ENCODE peak calls at places on chromosomes 6 and 20, in five cellular contexts. One of them, this sample, is unnamed.

GRCh38 chr20:3622411-3622810 is 40.8 kb downstream of the GFRA4 start:
- DNase-seq in GM23248: no peak
- DNase-seq in astrocyte: no peak
- DNase-seq in PC-3: no peak
- DNase-seq in SK-N-SH: no peak
- DNase-seq in this sample: no peak

GRCh38 chr20:35680464-35681183 is 15.9 kb upstream of the CPNE1 start:
- DNase-seq in GM23248: no peak
- DNase-seq in astrocyte: no peak
- DNase-seq in PC-3: no peak
- DNase-seq in SK-N-SH: no peak
- DNase-seq in this sample: no peak

GRCh38 chr20:51573576-51574243 is 31.2 kb upstream of the NFATC2 start:
- DNase-seq in GM23248: peak
- DNase-seq in astrocyte: peak
- DNase-seq in PC-3: peak
- DNase-seq in SK-N-SH: no peak
- DNase-seq in this sample: no peak

GRCh38 chr20:48080583-48080982 is 295.3 kb upstream of the SULF2 start:
- DNase-seq in GM23248: no peak
- DNase-seq in astrocyte: no peak
- DNase-seq in PC-3: no peak
- DNase-seq in SK-N-SH: no peak
- DNase-seq in this sample: peak

GRCh38 chr20:11882651-11883050 is 35.0 kb upstream of the BTBD3 start:
- DNase-seq in GM23248: peak
- DNase-seq in astrocyte: no peak
- DNase-seq in PC-3: peak
- DNase-seq in SK-N-SH: no peak
- DNase-seq in this sample: no peak

GRCh38 chr6:42239333-42239732 is 21.7 kb upstream of the MRPS10 start:
- DNase-seq in GM23248: no peak
- DNase-seq in astrocyte: no peak
- DNase-seq in PC-3: no peak
- DNase-seq in SK-N-SH: no peak
- DNase-seq in this sample: no peak

GRCh38 chr6:30842754-30843610 is 41.3 kb upstream of the DDR1 start:
- DNase-seq in GM23248: no peak
- DNase-seq in astrocyte: no peak
- DNase-seq in PC-3: no peak
- DNase-seq in SK-N-SH: no peak
- DNase-seq in this sample: no peak

GRCh38 chr6:53710788-53711187 is 45.2 kb upstream of the KLHL31 start:
- DNase-seq in GM23248: no peak
- DNase-seq in astrocyte: no peak
- DNase-seq in PC-3: no peak
- DNase-seq in SK-N-SH: no peak
- DNase-seq in this sample: no peak

GRCh38 chr6:22828179-22829062 is 259.1 kb downstream of the HDGFL1 start:
- DNase-seq in GM23248: peak
- DNase-seq in astrocyte: peak
- DNase-seq in PC-3: peak
- DNase-seq in SK-N-SH: peak
- DNase-seq in this sample: peak

GRCh38 chr6:42279966-42280629 is 62.4 kb upstream of the MRPS10 start:
- DNase-seq in GM23248: peak
- DNase-seq in astrocyte: peak
- DNase-seq in PC-3: peak
- DNase-seq in SK-N-SH: no peak
- DNase-seq in this sample: no peak

GRCh38 chr6:149451361-149452061 is 33.3 kb downstream of the ZC3H12D start:
- DNase-seq in GM23248: peak
- DNase-seq in astrocyte: no peak
- DNase-seq in PC-3: no peak
- DNase-seq in SK-N-SH: no peak
- DNase-seq in this sample: no peak

GRCh38 chr6:111709615-111710398 is 104.1 kb upstream of the TRAF3IP2 start:
- DNase-seq in GM23248: peak
- DNase-seq in astrocyte: peak
- DNase-seq in PC-3: peak
- DNase-seq in SK-N-SH: peak
- DNase-seq in this sample: peak

GRCh38 chr20:21244808-21245207 is 58.3 kb upstream of the XRN2 start:
- DNase-seq in GM23248: no peak
- DNase-seq in astrocyte: no peak
- DNase-seq in PC-3: no peak
- DNase-seq in SK-N-SH: no peak
- DNase-seq in this sample: no peak

GRCh38 chr6:38671885-38672467 is 31.0 kb downstream of the GLO1 start:
- DNase-seq in GM23248: peak
- DNase-seq in astrocyte: peak
- DNase-seq in PC-3: peak
- DNase-seq in SK-N-SH: peak
- DNase-seq in this sample: peak

GRCh38 chr6:78835817-78836216 is 31.5 kb upstream of the IRAK1BP1 start:
- DNase-seq in GM23248: peak
- DNase-seq in astrocyte: no peak
- DNase-seq in PC-3: peak
- DNase-seq in SK-N-SH: no peak
- DNase-seq in this sample: peak

GRCh38 chr6:6686748-6687601 is 98.5 kb downstream of the LY86 start:
- DNase-seq in GM23248: peak
- DNase-seq in astrocyte: peak
- DNase-seq in PC-3: peak
- DNase-seq in SK-N-SH: peak
- DNase-seq in this sample: peak

GRCh38 chr20:47863531-47863930 is 78.2 kb upstream of the SULF2 start:
- DNase-seq in GM23248: no peak
- DNase-seq in astrocyte: no peak
- DNase-seq in PC-3: peak
- DNase-seq in SK-N-SH: no peak
- DNase-seq in this sample: no peak

GRCh38 chr6:31272856-31273626 is 1.1 kb upstream of the HLA-C start:
- DNase-seq in GM23248: peak
- DNase-seq in astrocyte: no peak
- DNase-seq in PC-3: no peak
- DNase-seq in SK-N-SH: no peak
- DNase-seq in this sample: no peak

GRCh38 chr6:50030777-50031562 is 9.2 kb upstream of the DEFB110 start:
- DNase-seq in GM23248: peak
- DNase-seq in astrocyte: no peak
- DNase-seq in PC-3: peak
- DNase-seq in SK-N-SH: peak
- DNase-seq in this sample: peak

GRCh38 chr6:161166176-161166575 is 107.7 kb downstream of the AGPAT4 start:
- DNase-seq in GM23248: no peak
- DNase-seq in astrocyte: no peak
- DNase-seq in PC-3: no peak
- DNase-seq in SK-N-SH: no peak
- DNase-seq in this sample: no peak

GRCh38 chr6:5981274-5982026 is 25.3 kb downstream of the NRN1 start:
- DNase-seq in GM23248: peak
- DNase-seq in astrocyte: peak
- DNase-seq in PC-3: peak
- DNase-seq in SK-N-SH: no peak
- DNase-seq in this sample: peak

GRCh38 chr20:47792021-47792618 is 6.8 kb upstream of the SULF2 start:
- DNase-seq in GM23248: peak
- DNase-seq in astrocyte: peak
- DNase-seq in PC-3: peak
- DNase-seq in SK-N-SH: no peak
- DNase-seq in this sample: peak

GRCh38 chr6:50610562-50610961 is 102.8 kb upstream of the TFAP2D start:
- DNase-seq in GM23248: peak
- DNase-seq in astrocyte: no peak
- DNase-seq in PC-3: peak
- DNase-seq in SK-N-SH: peak
- DNase-seq in this sample: no peak

GRCh38 chr6:42929928-42930360 is 664 bp downstream of the CNPY3 start:
- DNase-seq in GM23248: peak
- DNase-seq in astrocyte: peak
- DNase-seq in PC-3: peak
- DNase-seq in SK-N-SH: peak
- DNase-seq in this sample: peak

GRCh38 chr6:64376394-64376793 is 740.8 kb downstream of the PHF3 start:
- DNase-seq in GM23248: no peak
- DNase-seq in astrocyte: no peak
- DNase-seq in PC-3: no peak
- DNase-seq in SK-N-SH: no peak
- DNase-seq in this sample: no peak

GRCh38 chr6:9593566-9593965 is 821.3 kb downstream of the TFAP2A start:
- DNase-seq in GM23248: peak
- DNase-seq in astrocyte: no peak
- DNase-seq in PC-3: peak
- DNase-seq in SK-N-SH: no peak
- DNase-seq in this sample: peak
- H2AFZ ChIP-seq in GM23248: no peak
- H2AFZ ChIP-seq in astrocyte: no peak
- H2AFZ ChIP-seq in PC-3: no peak
- H2AFZ ChIP-seq in SK-N-SH: no peak
- H2AFZ ChIP-seq in this sample: no peak

GRCh38 chr6:147603392-147604081 is 95.0 kb downstream of the SAMD5 start:
- DNase-seq in GM23248: no peak
- DNase-seq in astrocyte: no peak
- DNase-seq in PC-3: no peak
- DNase-seq in SK-N-SH: no peak
- DNase-seq in this sample: no peak

DNA sequence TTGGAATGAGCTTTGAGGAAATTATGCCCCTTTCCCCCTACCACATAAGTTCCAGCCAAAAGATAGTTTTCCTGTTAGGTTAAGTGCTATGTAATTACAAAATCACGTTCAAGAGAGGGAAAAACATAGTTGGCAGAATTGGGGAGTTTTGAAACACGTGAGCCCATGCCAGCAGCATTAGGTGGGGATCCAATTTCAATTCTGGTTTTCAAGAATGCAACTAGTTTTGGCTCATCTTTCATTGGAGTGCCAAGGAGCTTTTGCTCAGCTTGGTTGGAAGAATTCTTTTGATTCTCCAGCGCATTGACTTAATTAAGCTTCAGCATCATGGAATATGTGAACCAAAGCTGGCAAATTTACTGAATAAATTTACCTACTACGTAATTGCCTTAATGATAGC is 95.9 kb downstream of the SAMD5 start:
- DNase-seq in GM23248: no peak
- DNase-seq in astrocyte: peak
- DNase-seq in PC-3: no peak
- DNase-seq in SK-N-SH: no peak
- DNase-seq in this sample: no peak
- H3K4me2 ChIP-seq in GM23248: no peak
- H3K4me2 ChIP-seq in astrocyte: no peak
- H3K4me2 ChIP-seq in PC-3: no peak
- H3K4me2 ChIP-seq in SK-N-SH: no peak
- H3K4me2 ChIP-seq in this sample: no peak

GRCh38 chr20:824490-824889 is 9.0 kb upstream of the FAM110A start:
- DNase-seq in GM23248: no peak
- DNase-seq in astrocyte: no peak
- DNase-seq in PC-3: no peak
- DNase-seq in SK-N-SH: no peak
- DNase-seq in this sample: no peak

GRCh38 chr20:823326-823902 is 10.1 kb upstream of the FAM110A start:
- DNase-seq in GM23248: no peak
- DNase-seq in astrocyte: no peak
- DNase-seq in PC-3: no peak
- DNase-seq in SK-N-SH: no peak
- DNase-seq in this sample: no peak

GRCh38 chr20:825710-826421 is 7.6 kb upstream of the FAM110A start:
- DNase-seq in GM23248: peak
- DNase-seq in astrocyte: no peak
- DNase-seq in PC-3: no peak
- DNase-seq in SK-N-SH: no peak
- DNase-seq in this sample: no peak

GRCh38 chr20:826695-827323 is 6.7 kb upstream of the FAM110A start:
- DNase-seq in GM23248: no peak
- DNase-seq in astrocyte: no peak
- DNase-seq in PC-3: no peak
- DNase-seq in SK-N-SH: no peak
- DNase-seq in this sample: no peak

GRCh38 chr20:824916-825315 is 8.6 kb upstream of the FAM110A start:
- DNase-seq in GM23248: no peak
- DNase-seq in astrocyte: no peak
- DNase-seq in PC-3: no peak
- DNase-seq in SK-N-SH: no peak
- DNase-seq in this sample: no peak
- H2AFZ ChIP-seq in GM23248: no peak
- H2AFZ ChIP-seq in astrocyte: no peak
- H2AFZ ChIP-seq in PC-3: no peak
- H2AFZ ChIP-seq in SK-N-SH: no peak
- H2AFZ ChIP-seq in this sample: no peak

GRCh38 chr6:56843476-56844349 is 111.2 kb upstream of the BEND6 start:
- DNase-seq in GM23248: peak
- DNase-seq in astrocyte: peak
- DNase-seq in PC-3: peak
- DNase-seq in SK-N-SH: peak
- DNase-seq in this sample: peak

GRCh38 chr6:56840467-56841371 is 114.2 kb upstream of the BEND6 start:
- DNase-seq in GM23248: peak
- DNase-seq in astrocyte: peak
- DNase-seq in PC-3: peak
- DNase-seq in SK-N-SH: peak
- DNase-seq in this sample: peak

GRCh38 chr6:56842602-56843475 is 112.1 kb upstream of the BEND6 start:
- DNase-seq in GM23248: peak
- DNase-seq in astrocyte: peak
- DNase-seq in PC-3: peak
- DNase-seq in SK-N-SH: peak
- DNase-seq in this sample: peak

GRCh38 chr6:56841372-56841749 is 113.5 kb upstream of the BEND6 start:
- DNase-seq in GM23248: no peak
- DNase-seq in astrocyte: no peak
- DNase-seq in PC-3: no peak
- DNase-seq in SK-N-SH: no peak
- DNase-seq in this sample: no peak

GRCh38 chr6:56841751-56842150 is 113.2 kb upstream of the BEND6 start:
- DNase-seq in GM23248: no peak
- DNase-seq in astrocyte: no peak
- DNase-seq in PC-3: no peak
- DNase-seq in SK-N-SH: no peak
- DNase-seq in this sample: no peak
- H3K4me2 ChIP-seq in GM23248: peak
- H3K4me2 ChIP-seq in astrocyte: peak
- H3K4me2 ChIP-seq in PC-3: peak
- H3K4me2 ChIP-seq in SK-N-SH: peak
- H3K4me2 ChIP-seq in this sample: peak

GRCh38 chr6:135289816-135290215 is 108.7 kb downstream of the MYB start:
- DNase-seq in GM23248: no peak
- DNase-seq in astrocyte: no peak
- DNase-seq in PC-3: no peak
- DNase-seq in SK-N-SH: no peak
- DNase-seq in this sample: no peak
- H2AFZ ChIP-seq in GM23248: no peak
- H2AFZ ChIP-seq in astrocyte: no peak
- H2AFZ ChIP-seq in PC-3: no peak
- H2AFZ ChIP-seq in SK-N-SH: no peak
- H2AFZ ChIP-seq in this sample: no peak

This sample was measured in mammary epithelial cell.